ENCODE peak calls at places on chromosome 4, in ten cellular contexts. T is neural crest cell; O is thoracic aorta; I is cardiac muscle cell; N is Peyer's patch; W is osteocyte; U is heart left ventricle; B is CD4-positive, alpha-beta T cell; V is AG10803; Y is fibroblast of the aortic adventitia. L is an unnamed sample.

GRCh38 chr4:105944535-105944934 is 49.3 kb downstream of the NPNT start:
- DNase-seq in T (no peak), O (no peak), I (peak; percentile 71), N (no peak), W (no peak), U (no peak), B (no peak), V (peak; percentile 97), Y (peak; percentile 69), L (no peak)

GRCh38 chr4:151841107-151841506 is 80.3 kb upstream of the GATB start:
- DNase-seq in T (no peak), O (no peak), I (no peak), N (no peak), W (no peak), U (no peak), B (no peak), V (no peak), Y (no peak), L (no peak)

GRCh38 chr4:184100297-184100885 is 117.3 kb downstream of the ENPP6 start:
- DNase-seq in T (peak; percentile 67), O (no peak), I (peak; percentile 38), N (peak; percentile 59), W (no peak), U (peak; percentile 85), B (peak; percentile 27), V (no peak), Y (peak; percentile 21), L (peak; percentile 60)

GRCh38 chr4:6916587-6917444 is 7.2 kb downstream of the TBC1D14 start:
- DNase-seq in T (no peak), O (no peak), I (peak; percentile 26), N (peak; percentile 77), W (no peak), U (no peak), B (peak; percentile 63), V (peak; percentile 31), Y (no peak), L (peak; percentile 79)

GRCh38 chr4:145935253-145936141 is 3.1 kb downstream of the ZNF827 start:
- DNase-seq in T (peak; percentile 60), O (no peak), I (peak; percentile 54), N (peak; percentile 57), W (no peak), U (no peak), B (no peak), V (no peak), Y (peak; percentile 27), L (peak; percentile 60)

GRCh38 chr4:8651661-8652180 is 59.2 kb downstream of the CPZ start:
- DNase-seq in T (no peak), O (no peak), I (no peak), N (peak; percentile 38), W (peak; percentile 76), U (no peak), B (no peak), V (no peak), Y (no peak), L (no peak)

GRCh38 chr4:97153042-97153441 is 990.2 kb downstream of the STPG2 start:
- DNase-seq in T (no peak), O (no peak), I (peak; percentile 27), N (no peak), W (no peak), U (no peak), B (no peak), V (no peak), Y (no peak), L (no peak)

GRCh38 chr4:121030151-121030550 is 42.2 kb downstream of the NDNF start:
- DNase-seq in T (no peak), O (no peak), I (no peak), N (no peak), W (no peak), U (no peak), B (no peak), V (peak; percentile 31), Y (peak; percentile 32), L (no peak)

GRCh38 chr4:10582059-10582686 is 102.4 kb downstream of the CLNK start:
- DNase-seq in T (peak; percentile 41), O (no peak), I (peak; percentile 74), N (no peak), W (no peak), U (no peak), B (no peak), V (peak; percentile 48), Y (peak; percentile 81), L (peak; percentile 29)
- TF ChIP-seq CTCF in T (peak; percentile 97), O (peak; percentile 84), I (peak; percentile 93), N (peak; percentile 88), W (peak; percentile 96), U (peak; percentile 79), B (peak; percentile 75), V (peak; percentile 94), Y (peak; percentile 95), L (peak; percentile 84)

GRCh38 chr4:173520921-173521473 is 9.0 kb downstream of the HAND2 start:
- DNase-seq in T (no peak), O (no peak), I (no peak), N (no peak), W (no peak), U (no peak), B (no peak), V (no peak), Y (no peak), L (no peak)

GRCh38 chr4:173522874-173523395 is 7.1 kb downstream of the HAND2 start:
- DNase-seq in T (no peak), O (no peak), I (peak; percentile 61), N (no peak), W (peak; percentile 83), U (peak; percentile 73), B (no peak), V (no peak), Y (peak; percentile 72), L (no peak)

GRCh38 chr4:173524218-173525117 is 5.6 kb downstream of the HAND2 start:
- DNase-seq in T (no peak), O (no peak), I (no peak), N (no peak), W (no peak), U (no peak), B (no peak), V (no peak), Y (no peak), L (no peak)

GRCh38 chr4:173521474-173522159 is 8.4 kb downstream of the HAND2 start:
- DNase-seq in T (no peak), O (no peak), I (no peak), N (no peak), W (peak; percentile 78), U (peak; percentile 73), B (no peak), V (no peak), Y (no peak), L (no peak)

GRCh38 chr4:173522160-173522873 is 7.7 kb downstream of the HAND2 start:
- DNase-seq in T (no peak), O (no peak), I (peak; percentile 97), N (peak; percentile 70), W (peak; percentile 86), U (peak; percentile 92), B (no peak), V (peak; percentile 89), Y (peak; percentile 96), L (no peak)
- TF ChIP-seq CTCF in T (peak; percentile 16), O (peak; percentile 9), I (no peak), N (no peak), W (no peak), U (no peak), B (no peak), V (peak; percentile 28), Y (peak; percentile 40), L (no peak)

GRCh38 chr4:127965803-127966175 is 583 bp downstream of the ABHD18 start:
- DNase-seq in T (no peak), O (no peak), I (peak; percentile 14), N (no peak), W (no peak), U (no peak), B (peak; percentile 68), V (peak; percentile 5), Y (peak; percentile 16), L (peak; percentile 91)

GRCh38 chr4:127967141-127967775 is 2.1 kb downstream of the ABHD18 start:
- DNase-seq in T (no peak), O (no peak), I (no peak), N (no peak), W (no peak), U (no peak), B (no peak), V (peak; percentile 6), Y (no peak), L (peak; percentile 5)

GRCh38 chr4:127959794-127960193 is 5.2 kb downstream of the MFSD8 start:
- DNase-seq in T (no peak), O (no peak), I (no peak), N (no peak), W (no peak), U (no peak), B (no peak), V (peak; percentile 11), Y (no peak), L (no peak)

GRCh38 chr4:127968565-127968964 is 3.4 kb downstream of the ABHD18 start:
- DNase-seq in T (no peak), O (no peak), I (no peak), N (no peak), W (no peak), U (no peak), B (no peak), V (no peak), Y (no peak), L (no peak)

DNA sequence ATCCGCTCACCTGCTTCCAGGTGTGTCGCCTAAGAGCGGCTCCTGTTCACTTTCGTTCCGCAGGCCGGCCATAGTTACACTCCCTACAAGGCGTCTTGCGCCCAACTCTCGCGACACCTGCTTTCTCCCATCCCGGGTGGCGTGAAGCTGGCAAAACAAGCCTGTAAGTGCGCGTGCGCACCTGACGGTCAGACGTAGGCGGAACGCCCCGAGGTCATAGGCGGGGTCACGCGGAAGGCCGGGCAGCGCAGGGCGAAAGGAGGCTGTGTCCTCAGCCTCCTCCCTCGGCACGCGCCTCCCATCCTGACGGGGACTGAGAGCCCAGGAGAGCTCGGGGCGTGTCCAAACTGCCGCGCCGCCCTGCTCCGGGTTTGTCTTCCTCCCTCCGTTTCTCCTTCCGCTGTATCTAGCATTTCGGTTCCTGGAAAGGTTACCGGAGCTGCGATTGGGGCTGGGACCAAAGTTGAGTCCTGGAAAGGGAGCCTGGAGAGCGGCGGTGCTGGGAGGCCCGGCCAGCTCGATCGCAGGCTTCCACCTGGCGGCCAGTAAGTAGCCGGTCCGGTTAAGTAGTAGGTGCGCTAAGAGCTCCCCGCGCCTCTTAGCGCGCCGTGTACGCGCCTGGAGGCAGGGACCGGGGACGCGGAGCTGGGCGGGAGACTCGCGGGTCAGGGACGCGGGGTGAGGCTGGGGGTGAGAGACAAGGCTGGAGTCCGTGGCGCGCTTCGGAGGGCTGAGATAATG is at the start of the genes ABHD18 and MFSD8:
- DNase-seq in T (peak; percentile 98), O (peak; percentile 96), I (peak; percentile 99), N (peak; percentile 100), W (peak; percentile 100), U (peak; percentile 100), B (peak; percentile 99), V (peak; percentile 99), Y (peak; percentile 99), L (peak; percentile 99)
- TF ChIP-seq CTCF in T (peak; percentile 64), O (peak; percentile 45), I (peak; percentile 53), N (peak; percentile 62), W (peak; percentile 64), U (peak; percentile 25), B (no peak), V (peak; percentile 46), Y (peak; percentile 54), L (no peak)

DNA sequence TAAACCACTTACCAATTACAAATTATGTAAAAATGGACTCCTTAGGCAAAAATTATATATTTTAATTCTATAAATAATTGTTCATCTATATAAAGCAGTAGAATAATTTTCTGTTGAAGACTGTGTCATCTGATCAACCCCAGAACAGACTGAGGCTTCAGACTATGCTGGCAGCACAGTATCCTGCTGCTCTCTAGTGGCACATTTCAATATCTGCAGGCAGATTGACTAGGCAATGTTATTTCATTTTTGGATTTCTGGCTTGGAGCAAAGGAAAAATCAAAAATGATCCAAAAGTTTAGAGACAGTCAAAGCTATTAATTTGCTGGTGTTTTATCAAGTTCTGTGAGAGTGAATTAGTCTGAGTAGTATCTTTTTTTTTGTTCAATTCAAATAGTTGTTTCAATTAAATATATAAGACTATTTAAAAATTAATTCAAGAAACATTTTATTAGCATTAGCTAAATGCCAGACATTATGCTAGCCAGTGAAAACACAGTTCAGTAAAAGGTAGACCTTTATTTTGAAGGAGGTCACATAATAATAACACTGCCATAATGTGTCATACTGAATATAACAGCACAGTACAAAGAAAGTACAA is 21.3 kb upstream of the SULT1E1 start:
- DNase-seq in T (no peak), O (no peak), I (peak; percentile 77), N (no peak), W (no peak), U (no peak), B (peak; percentile 9), V (peak; percentile 48), Y (peak; percentile 78), L (peak; percentile 31)
- TF ChIP-seq CTCF in T (peak; percentile 94), O (peak; percentile 61), I (peak; percentile 90), N (peak; percentile 95), W (peak; percentile 95), U (peak; percentile 60), B (peak; percentile 84), V (peak; percentile 87), Y (peak; percentile 93), L (peak; percentile 76)